ENCODE peak calls at places on chromosomes 3 and 15, in seven cellular contexts. One of them, this sample, is unnamed. For H3K36me3, the result is how much of the 10 kb centered on the place peaks cover.

GRCh38 chr3:46484911-46485696 is 12.7 kb upstream of the RTP3 start:
- DNase-seq in psoas muscle: no peak
- DNase-seq in hepatocyte: peak
- DNase-seq in lower lobe of right lung: no peak
- DNase-seq in ovary: no peak
- DNase-seq in body of pancreas: peak
- DNase-seq in fibroblast of lung: no peak
- DNase-seq in this sample: peak

GRCh38 chr3:177567833-177568232 is 370.6 kb upstream of the TBL1XR1 start:
- DNase-seq in psoas muscle: no peak
- DNase-seq in hepatocyte: no peak
- DNase-seq in lower lobe of right lung: no peak
- DNase-seq in ovary: no peak
- DNase-seq in body of pancreas: no peak
- DNase-seq in fibroblast of lung: peak
- DNase-seq in this sample: no peak

GRCh38 chr3:195855471-195856409 is 44.0 kb upstream of the MUC4 start:
- DNase-seq in psoas muscle: no peak
- DNase-seq in hepatocyte: no peak
- DNase-seq in lower lobe of right lung: no peak
- DNase-seq in ovary: no peak
- DNase-seq in body of pancreas: no peak
- DNase-seq in fibroblast of lung: no peak
- DNase-seq in this sample: peak

GRCh38 chr3:194937144-194937543 is 251.5 kb downstream of the FAM43A start:
- DNase-seq in psoas muscle: no peak
- DNase-seq in hepatocyte: no peak
- DNase-seq in lower lobe of right lung: no peak
- DNase-seq in ovary: no peak
- DNase-seq in body of pancreas: no peak
- DNase-seq in fibroblast of lung: no peak
- DNase-seq in this sample: no peak

GRCh38 chr3:74639681-74640080 is 25.2 kb upstream of the CNTN3 start:
- DNase-seq in psoas muscle: no peak
- DNase-seq in hepatocyte: no peak
- DNase-seq in lower lobe of right lung: no peak
- DNase-seq in ovary: no peak
- DNase-seq in body of pancreas: no peak
- DNase-seq in fibroblast of lung: peak
- DNase-seq in this sample: no peak

GRCh38 chr3:42503957-42504333 is 1.5 kb downstream of the VIPR1 start:
- DNase-seq in psoas muscle: no peak
- DNase-seq in hepatocyte: no peak
- DNase-seq in lower lobe of right lung: no peak
- DNase-seq in ovary: no peak
- DNase-seq in body of pancreas: peak
- DNase-seq in fibroblast of lung: no peak
- DNase-seq in this sample: peak

GRCh38 chr3:188656196-188656982 is 502.4 kb downstream of the LPP start:
- DNase-seq in psoas muscle: no peak
- DNase-seq in hepatocyte: no peak
- DNase-seq in lower lobe of right lung: no peak
- DNase-seq in ovary: no peak
- DNase-seq in body of pancreas: no peak
- DNase-seq in fibroblast of lung: peak
- DNase-seq in this sample: no peak

GRCh38 chr15:29638011-29638410 is 184.3 kb downstream of the TJP1 start:
- DNase-seq in psoas muscle: no peak
- DNase-seq in hepatocyte: no peak
- DNase-seq in lower lobe of right lung: no peak
- DNase-seq in ovary: no peak
- DNase-seq in body of pancreas: no peak
- DNase-seq in fibroblast of lung: no peak
- DNase-seq in this sample: no peak

GRCh38 chr3:13497386-13497785 is 17.3 kb downstream of the HDAC11 start:
- DNase-seq in psoas muscle: no peak
- DNase-seq in hepatocyte: no peak
- DNase-seq in lower lobe of right lung: no peak
- DNase-seq in ovary: no peak
- DNase-seq in body of pancreas: no peak
- DNase-seq in fibroblast of lung: peak
- DNase-seq in this sample: no peak

GRCh38 chr3:37223084-37223975 is 48.9 kb upstream of the LRRFIP2 start:
- DNase-seq in psoas muscle: no peak
- DNase-seq in hepatocyte: no peak
- DNase-seq in lower lobe of right lung: no peak
- DNase-seq in ovary: no peak
- DNase-seq in body of pancreas: no peak
- DNase-seq in fibroblast of lung: peak
- DNase-seq in this sample: no peak

GRCh38 chr15:101146118-101146702 is 105.6 kb downstream of the CHSY1 start:
- DNase-seq in psoas muscle: no peak
- DNase-seq in hepatocyte: no peak
- DNase-seq in lower lobe of right lung: peak
- DNase-seq in ovary: no peak
- DNase-seq in body of pancreas: no peak
- DNase-seq in fibroblast of lung: no peak
- DNase-seq in this sample: no peak

GRCh38 chr3:24598691-24599090 is 104.0 kb upstream of the THRB start:
- DNase-seq in psoas muscle: no peak
- DNase-seq in hepatocyte: peak
- DNase-seq in lower lobe of right lung: no peak
- DNase-seq in ovary: no peak
- DNase-seq in body of pancreas: no peak
- DNase-seq in fibroblast of lung: peak
- DNase-seq in this sample: peak

GRCh38 chr15:66558271-66558670 is 7.5 kb downstream of the LCTL start:
- DNase-seq in psoas muscle: no peak
- DNase-seq in hepatocyte: no peak
- DNase-seq in lower lobe of right lung: no peak
- DNase-seq in ovary: no peak
- DNase-seq in body of pancreas: no peak
- DNase-seq in fibroblast of lung: no peak
- DNase-seq in this sample: no peak

GRCh38 chr3:56137406-56137805 is 330.9 kb downstream of the ERC2 start:
- DNase-seq in psoas muscle: no peak
- DNase-seq in hepatocyte: no peak
- DNase-seq in lower lobe of right lung: no peak
- DNase-seq in ovary: no peak
- DNase-seq in body of pancreas: no peak
- DNase-seq in fibroblast of lung: peak
- DNase-seq in this sample: no peak

GRCh38 chr3:43214616-43215015 is 71.7 kb upstream of the SNRK start:
- DNase-seq in psoas muscle: no peak
- DNase-seq in hepatocyte: peak
- DNase-seq in lower lobe of right lung: no peak
- DNase-seq in ovary: no peak
- DNase-seq in body of pancreas: no peak
- DNase-seq in fibroblast of lung: no peak
- DNase-seq in this sample: no peak

GRCh38 chr3:177371903-177372302 is 174.6 kb upstream of the TBL1XR1 start:
- DNase-seq in psoas muscle: no peak
- DNase-seq in hepatocyte: peak
- DNase-seq in lower lobe of right lung: no peak
- DNase-seq in ovary: no peak
- DNase-seq in body of pancreas: no peak
- DNase-seq in fibroblast of lung: no peak
- DNase-seq in this sample: no peak

GRCh38 chr15:77419050-77419835 is 661 bp downstream of the PEAK1 start:
- DNase-seq in psoas muscle: peak
- DNase-seq in hepatocyte: peak
- DNase-seq in lower lobe of right lung: peak
- DNase-seq in ovary: peak
- DNase-seq in body of pancreas: peak
- DNase-seq in fibroblast of lung: peak
- DNase-seq in this sample: peak

GRCh38 chr15:33145447-33145846 is 49.1 kb downstream of the FMN1 start:
- DNase-seq in psoas muscle: no peak
- DNase-seq in hepatocyte: no peak
- DNase-seq in lower lobe of right lung: no peak
- DNase-seq in ovary: no peak
- DNase-seq in body of pancreas: no peak
- DNase-seq in fibroblast of lung: no peak
- DNase-seq in this sample: no peak

GRCh38 chr15:93246266-93247242 is 157.5 kb upstream of the RGMA start:
- DNase-seq in psoas muscle: no peak
- DNase-seq in hepatocyte: no peak
- DNase-seq in lower lobe of right lung: no peak
- DNase-seq in ovary: no peak
- DNase-seq in body of pancreas: no peak
- DNase-seq in fibroblast of lung: no peak
- DNase-seq in this sample: no peak

GRCh38 chr3:138383715-138384114 is 35.3 kb downstream of the MRAS start:
- DNase-seq in psoas muscle: no peak
- DNase-seq in hepatocyte: no peak
- DNase-seq in lower lobe of right lung: no peak
- DNase-seq in ovary: peak
- DNase-seq in body of pancreas: no peak
- DNase-seq in fibroblast of lung: no peak
- DNase-seq in this sample: no peak

GRCh38 chr3:16136042-16136441 is 38.4 kb upstream of the GALNT15 start:
- DNase-seq in psoas muscle: no peak
- DNase-seq in hepatocyte: no peak
- DNase-seq in lower lobe of right lung: no peak
- DNase-seq in ovary: no peak
- DNase-seq in body of pancreas: no peak
- DNase-seq in fibroblast of lung: peak
- DNase-seq in this sample: no peak

GRCh38 chr15:40197434-40197833 is 36.6 kb downstream of the BUB1B start:
- DNase-seq in psoas muscle: no peak
- DNase-seq in hepatocyte: no peak
- DNase-seq in lower lobe of right lung: no peak
- DNase-seq in ovary: no peak
- DNase-seq in body of pancreas: no peak
- DNase-seq in fibroblast of lung: no peak
- DNase-seq in this sample: no peak
- H3K36me3 ChIP-seq in psoas muscle: under half
- H3K36me3 ChIP-seq in hepatocyte: under half
- H3K36me3 ChIP-seq in lower lobe of right lung: under half
- H3K36me3 ChIP-seq in ovary: under half
- H3K36me3 ChIP-seq in body of pancreas: under half
- H3K36me3 ChIP-seq in fibroblast of lung: under half
- H3K36me3 ChIP-seq in this sample: under half

GRCh38 chr15:40792394-40792793 is 14.5 kb upstream of the ZFYVE19 start:
- DNase-seq in psoas muscle: no peak
- DNase-seq in hepatocyte: no peak
- DNase-seq in lower lobe of right lung: no peak
- DNase-seq in ovary: no peak
- DNase-seq in body of pancreas: no peak
- DNase-seq in fibroblast of lung: no peak
- DNase-seq in this sample: no peak

GRCh38 chr15:40796508-40796907 is 10.4 kb upstream of the ZFYVE19 start:
- DNase-seq in psoas muscle: no peak
- DNase-seq in hepatocyte: no peak
- DNase-seq in lower lobe of right lung: no peak
- DNase-seq in ovary: no peak
- DNase-seq in body of pancreas: no peak
- DNase-seq in fibroblast of lung: no peak
- DNase-seq in this sample: no peak

GRCh38 chr15:40795019-40795418 is 11.9 kb upstream of the ZFYVE19 start:
- DNase-seq in psoas muscle: no peak
- DNase-seq in hepatocyte: no peak
- DNase-seq in lower lobe of right lung: no peak
- DNase-seq in ovary: no peak
- DNase-seq in body of pancreas: no peak
- DNase-seq in fibroblast of lung: no peak
- DNase-seq in this sample: peak

GRCh38 chr15:40793216-40793989 is 13.5 kb upstream of the ZFYVE19 start:
- DNase-seq in psoas muscle: peak
- DNase-seq in hepatocyte: peak
- DNase-seq in lower lobe of right lung: no peak
- DNase-seq in ovary: peak
- DNase-seq in body of pancreas: peak
- DNase-seq in fibroblast of lung: peak
- DNase-seq in this sample: peak

GRCh38 chr15:40796041-40796440 is 10.8 kb upstream of the ZFYVE19 start:
- DNase-seq in psoas muscle: no peak
- DNase-seq in hepatocyte: no peak
- DNase-seq in lower lobe of right lung: no peak
- DNase-seq in ovary: no peak
- DNase-seq in body of pancreas: no peak
- DNase-seq in fibroblast of lung: no peak
- DNase-seq in this sample: no peak
- H3K36me3 ChIP-seq in psoas muscle: under half
- H3K36me3 ChIP-seq in hepatocyte: under half
- H3K36me3 ChIP-seq in lower lobe of right lung: under half
- H3K36me3 ChIP-seq in ovary: under half
- H3K36me3 ChIP-seq in body of pancreas: under half
- H3K36me3 ChIP-seq in fibroblast of lung: under half
- H3K36me3 ChIP-seq in this sample: under half

DNA sequence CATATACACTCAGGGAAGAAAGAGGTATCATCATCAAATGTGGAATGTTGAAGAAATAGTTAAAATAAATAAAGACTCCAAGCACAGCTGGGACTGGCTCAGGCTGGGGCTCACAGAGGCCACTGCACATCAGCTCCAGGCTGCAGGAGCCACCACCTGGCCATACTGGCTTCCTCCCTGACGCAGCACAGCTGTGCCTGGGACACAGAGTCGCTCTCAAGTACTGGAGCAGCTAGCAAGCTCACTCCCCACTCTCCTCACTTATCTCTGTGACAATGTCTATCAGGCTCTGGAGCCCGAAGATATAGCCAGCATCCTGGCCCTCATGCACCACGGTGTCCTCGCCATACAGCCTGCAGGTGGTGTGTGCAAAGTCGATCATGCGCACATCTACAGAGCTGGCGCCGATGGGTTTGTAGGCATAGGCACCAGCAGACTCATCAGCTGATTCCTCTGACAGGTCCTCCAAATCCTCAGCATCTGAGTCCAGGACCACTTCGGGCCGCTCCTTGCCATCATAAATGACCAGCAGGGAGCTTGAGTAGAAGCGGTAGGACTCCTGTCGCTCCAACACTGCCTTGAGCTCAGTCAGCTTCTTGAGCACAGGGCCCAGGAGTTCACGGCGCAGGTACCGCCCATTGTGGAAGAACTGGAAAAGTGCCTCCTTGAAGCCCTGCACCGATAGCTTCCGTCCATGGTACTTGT is 2.5 kb upstream of the NCKIPSD start:
- DNase-seq in psoas muscle: no peak
- DNase-seq in hepatocyte: no peak
- DNase-seq in lower lobe of right lung: no peak
- DNase-seq in ovary: no peak
- DNase-seq in body of pancreas: no peak
- DNase-seq in fibroblast of lung: no peak
- DNase-seq in this sample: no peak
- H3K36me3 ChIP-seq in psoas muscle: under half
- H3K36me3 ChIP-seq in hepatocyte: under half
- H3K36me3 ChIP-seq in lower lobe of right lung: half or more
- H3K36me3 ChIP-seq in ovary: under half
- H3K36me3 ChIP-seq in body of pancreas: under half
- H3K36me3 ChIP-seq in fibroblast of lung: under half
- H3K36me3 ChIP-seq in this sample: under half

DNA sequence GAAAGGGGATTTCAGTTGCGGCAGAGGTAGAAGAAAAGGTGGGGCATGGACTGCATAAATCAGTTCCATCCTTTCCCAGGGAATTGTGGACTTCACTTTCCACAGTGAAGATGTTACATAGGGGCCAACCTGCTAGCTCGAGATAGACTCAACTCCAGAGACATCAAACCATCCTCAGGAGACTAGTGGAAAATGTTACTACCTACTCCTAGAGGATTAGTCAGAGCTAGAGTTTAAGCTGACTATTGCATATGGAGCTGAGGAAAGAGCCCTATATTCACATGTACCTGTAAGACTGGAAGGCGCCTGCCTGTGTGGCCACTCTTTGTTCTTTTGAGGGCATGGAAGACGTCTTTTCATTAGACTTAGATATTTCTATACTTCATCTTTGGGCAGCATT is 69.2 kb downstream of the KLHL25 start:
- DNase-seq in psoas muscle: no peak
- DNase-seq in hepatocyte: no peak
- DNase-seq in lower lobe of right lung: no peak
- DNase-seq in ovary: no peak
- DNase-seq in body of pancreas: no peak
- DNase-seq in fibroblast of lung: no peak
- DNase-seq in this sample: no peak
- H3K36me3 ChIP-seq in psoas muscle: under half
- H3K36me3 ChIP-seq in hepatocyte: under half
- H3K36me3 ChIP-seq in lower lobe of right lung: half or more
- H3K36me3 ChIP-seq in ovary: under half
- H3K36me3 ChIP-seq in body of pancreas: half or more
- H3K36me3 ChIP-seq in fibroblast of lung: under half
- H3K36me3 ChIP-seq in this sample: under half

This sample was measured in mucosa of descending colon.